ENCODE peak calls at places on chromosomes 13 and 19, in seven cellular contexts. T, X, H, Q, J, U and F are unnamed samples.

GRCh38 chr13:50810468-50810867 is 33.0 kb downstream of the DLEU7 start:
- DNase-seq in J (no peak), U (no peak), T (no peak), Q (no peak), X (no peak), H (no peak), F (no peak)

GRCh38 chr13:23513460-23513859 is 56.8 kb upstream of the TNFRSF19 start:
- DNase-seq in Q (no peak), T (no peak), U (no peak), J (no peak), X (no peak), H (no peak), F (no peak)

GRCh38 chr13:83325454-83325853 is 556.8 kb downstream of the SLITRK1 start:
- DNase-seq in U (no peak), T (no peak), Q (no peak), J (no peak), H (peak), X (no peak), F (no peak)

GRCh38 chr13:40973409-40973808 is 45.7 kb downstream of the ELF1 start:
- DNase-seq in H (no peak), Q (no peak), T (no peak), U (no peak), X (no peak), J (no peak), F (no peak)

GRCh38 chr13:34156841-34157365 is 339.0 kb downstream of the RFC3 start:
- DNase-seq in U (peak), Q (no peak), X (no peak), H (peak), T (no peak), J (peak), F (no peak)

GRCh38 chr13:51534075-51534817 is 50.0 kb upstream of the WDFY2 start:
- DNase-seq in X (peak), J (no peak), Q (no peak), T (peak), H (no peak), U (peak), F (no peak)

GRCh38 chr19:8517551-8518442 is 3.8 kb upstream of the ZNF414 start:
- DNase-seq in J (no peak), T (peak), H (no peak), X (peak), U (no peak), Q (no peak), F (no peak)

GRCh38 chr13:48783181-48783630 is 129.5 kb downstream of the CYSLTR2 start:
- DNase-seq in Q (no peak), J (no peak), H (peak), U (no peak), T (no peak), X (peak), F (no peak)

GRCh38 chr13:87274209-87274819 is 396.9 kb upstream of the SLITRK5 start:
- DNase-seq in H (peak), U (no peak), Q (peak), T (no peak), X (no peak), J (peak), F (no peak)

GRCh38 chr19:50333737-50334617 is 4.8 kb upstream of the KCNC3 start:
- DNase-seq in X (peak), Q (peak), T (peak), J (peak), H (no peak), U (peak), F (peak)

GRCh38 chr19:38367041-38367440 is 7.3 kb upstream of the PSMD8 start:
- DNase-seq in T (no peak), Q (no peak), J (no peak), H (no peak), X (no peak), U (no peak), F (no peak)

GRCh38 chr13:73368608-73369007 is 309.8 kb downstream of the KLF5 start:
- DNase-seq in T (no peak), Q (no peak), J (no peak), X (no peak), U (no peak), H (no peak), F (no peak)

GRCh38 chr13:81394605-81395004 is 1053.7 kb upstream of the SPRY2 start:
- DNase-seq in J (no peak), Q (no peak), T (no peak), U (no peak), H (no peak), X (no peak), F (no peak)

GRCh38 chr19:3046621-3047306 is 15.5 kb downstream of the TLE5 start:
- DNase-seq in X (no peak), J (peak), U (no peak), H (no peak), Q (no peak), T (no peak), F (no peak)

GRCh38 chr13:87661471-87661870 is 9.7 kb upstream of the SLITRK5 start:
- DNase-seq in T (no peak), H (peak), X (no peak), U (no peak), J (no peak), Q (no peak), F (no peak)

GRCh38 chr19:49442793-49443365 is 1.6 kb upstream of the SLC17A7 start:
- DNase-seq in Q (no peak), U (no peak), X (peak), J (peak), T (peak), H (peak), F (peak)

GRCh38 chr19:35944553-35944952 is 8.4 kb downstream of the LRFN3 start:
- DNase-seq in X (no peak), U (no peak), J (no peak), T (no peak), H (no peak), Q (no peak), F (no peak)

GRCh38 chr19:33437351-33438015 is 64.0 kb downstream of the CEBPG start:
- DNase-seq in H (no peak), X (no peak), T (no peak), Q (no peak), J (no peak), U (no peak), F (no peak)

GRCh38 chr19:55146648-55147218 is 2.3 kb downstream of the TNNT1 start:
- DNase-seq in X (no peak), T (no peak), Q (no peak), J (peak), H (no peak), U (no peak), F (no peak)

GRCh38 chr13:37089495-37089894 is 16.0 kb downstream of the CSNK1A1L start:
- DNase-seq in X (no peak), J (no peak), Q (no peak), T (no peak), H (no peak), U (no peak), F (no peak)

GRCh38 chr13:98761126-98761978 is 8.9 kb upstream of the SLC15A1 start:
- DNase-seq in T (no peak), X (no peak), J (no peak), Q (no peak), U (no peak), H (peak), F (no peak)

GRCh38 chr13:40063278-40063698 is 407.8 kb downstream of the COG6 start:
- DNase-seq in U (no peak), Q (peak), T (no peak), X (no peak), H (no peak), J (no peak), F (no peak)

GRCh38 chr13:76297331-76297730 is 588.9 kb downstream of the KCTD12 start:
- DNase-seq in J (no peak), U (no peak), T (no peak), H (no peak), Q (no peak), X (no peak), F (no peak)

GRCh38 chr19:511101-511841 is 4.0 kb downstream of the TPGS1 start:
- DNase-seq in X (peak), H (peak), T (peak), U (no peak), J (peak), Q (no peak), F (no peak)

GRCh38 chr13:75445717-75446529 is 36.0 kb downstream of the TBC1D4 start:
- DNase-seq in T (no peak), X (no peak), J (no peak), Q (no peak), H (peak), U (no peak), F (no peak)

GRCh38 chr13:77752512-77753069 is 55.1 kb downstream of the SLAIN1 start:
- DNase-seq in J (no peak), T (no peak), H (no peak), Q (no peak), U (no peak), X (no peak), F (no peak)

GRCh38 chr13:33806470-33807248 is 11.3 kb upstream of the RFC3 start:
- DNase-seq in J (no peak), X (no peak), T (no peak), U (no peak), H (no peak), Q (no peak), F (no peak)

GRCh38 chr19:46299695-46300094 is 2.9 kb downstream of the HIF3A start:
- DNase-seq in H (no peak), Q (no peak), T (no peak), U (no peak), J (no peak), X (no peak), F (no peak)

GRCh38 chr19:3458595-3459284 is 21.6 kb downstream of the SMIM24 start:
- DNase-seq in U (peak), Q (peak), H (peak), J (no peak), X (no peak), T (no peak), F (peak)

GRCh38 chr19:18204394-18205179 is 745 bp upstream of the RAB3A start:
- DNase-seq in X (peak), H (no peak), Q (peak), U (no peak), T (peak), J (peak), F (peak)

GRCh38 chr19:33310606-33311325 is 8.4 kb upstream of the CEBPA start:
- DNase-seq in Q (no peak), U (no peak), X (no peak), T (no peak), J (no peak), H (no peak), F (no peak)

GRCh38 chr13:28583661-28584091 is 75.3 kb upstream of the POMP start:
- DNase-seq in U (no peak), T (no peak), J (no peak), Q (peak), H (peak), X (no peak), F (no peak)

GRCh38 chr13:78701383-78701782 is 42.4 kb upstream of the OBI1 start:
- DNase-seq in H (no peak), T (no peak), J (no peak), U (no peak), X (no peak), Q (no peak), F (no peak)